ENCODE peak calls at places on chromosomes 4 and X, in four cellular contexts. K is sigmoid colon, R is iPS-NIHi11, Z is posterior cingulate gyrus. U is an unnamed sample.

GRCh38 chrX:125131146-125131545 is 188.5 kb upstream of the TEX13C start:
- DNase-seq in K (no peak), R (no peak), Z (no peak), U (no peak)

GRCh38 chrX:118795528-118795927 is 28.1 kb upstream of the ZCCHC12 start:
- DNase-seq in K (no peak), R (no peak), Z (no peak), U (no peak)

GRCh38 chr4:7719354-7720174 is 220.1 kb downstream of the AFAP1 start:
- DNase-seq in K (no peak), R (peak; percentile 96), Z (peak; percentile 94), U (peak; percentile 89)

GRCh38 chr4:80266267-80266901 is at the start of gene FGF5:
- DNase-seq in K (peak; percentile 86), R (peak; percentile 75), Z (peak; percentile 95), U (peak; percentile 83)

GRCh38 chrX:16807548-16807947 is 21.3 kb downstream of the TXLNG start:
- DNase-seq in K (no peak), R (peak; percentile 31), Z (no peak), U (no peak)

GRCh38 chrX:84046403-84046984 is 141.5 kb downstream of the RPS6KA6 start:
- DNase-seq in K (no peak), R (peak; percentile 14), Z (no peak), U (no peak)

GRCh38 chr4:3314706-3315260 is 22.0 kb downstream of the RGS12 start:
- DNase-seq in K (no peak), R (no peak), Z (no peak), U (no peak)

GRCh38 chr4:28469886-28470285 is 1609.2 kb downstream of the STIM2 start:
- DNase-seq in K (no peak), R (no peak), Z (no peak), U (no peak)

GRCh38 chr4:77911842-77912450 is 49.3 kb downstream of the MRPL1 start:
- DNase-seq in K (no peak), R (no peak), Z (no peak), U (no peak)

GRCh38 chrX:47958943-47959342 is 44.8 kb downstream of the ZNF182 start:
- DNase-seq in K (no peak), R (peak; percentile 12), Z (no peak), U (no peak)

GRCh38 chr4:76611164-76611563 is 176.1 kb downstream of the SHROOM3 start:
- DNase-seq in K (no peak), R (no peak), Z (no peak), U (no peak)

GRCh38 chr4:182246401-182247205 is 3.4 kb downstream of the TENM3 start:
- DNase-seq in K (no peak), R (no peak), Z (peak; percentile 91), U (no peak)

GRCh38 chr4:102552781-102553180 is 51.6 kb downstream of the NFKB1 start:
- DNase-seq in K (no peak), R (no peak), Z (no peak), U (no peak)

GRCh38 chr4:19944806-19945205 is 306.9 kb upstream of the SLIT2 start:
- DNase-seq in K (no peak), R (peak; percentile 14), Z (no peak), U (no peak)

GRCh38 chrX:105975382-105975781 is 63.1 kb downstream of the SERPINA7 start:
- DNase-seq in K (no peak), R (no peak), Z (no peak), U (no peak)

GRCh38 chr4:15737255-15737654 is 34.4 kb downstream of the BST1 start:
- DNase-seq in K (no peak), R (no peak), Z (no peak), U (no peak)

GRCh38 chrX:110108381-110108796 is 105.5 kb downstream of the TMEM164 start:
- DNase-seq in K (no peak), R (no peak), Z (no peak), U (no peak)

GRCh38 chr4:61985426-61985825 is 785.3 kb downstream of the ADGRL3 start:
- DNase-seq in K (no peak), R (no peak), Z (no peak), U (no peak)

U was measured in posterior vena cava.